ENCODE peak calls at places on chromosomes 11 and 22, in seven cellular contexts. U is GM12865, B is astrocyte of the spinal cord, X is lower leg skin, H is Peyer's patch, O is IMR-90, F is spleen. I is an unnamed sample.

GRCh38 chr11:12791245-12791644 is 117.0 kb downstream of the TEAD1 start:
- DNase-seq in X (no peak), H (no peak), O (no peak), U (no peak), F (no peak), B (no peak), I (no peak)

GRCh38 chr11:122421684-122422083 is 233.8 kb upstream of the UBASH3B start:
- DNase-seq in H (no peak), F (no peak), B (no peak), U (no peak), X (no peak), O (no peak), I (no peak)

GRCh38 chr11:128417607-128418324 is 169.6 kb downstream of the ETS1 start:
- DNase-seq in X (no peak), H (no peak), F (no peak), B (peak), O (peak), U (no peak), I (peak)

GRCh38 chr11:96307748-96308133 is 35.3 kb downstream of the MAML2 start:
- DNase-seq in B (peak), U (no peak), H (no peak), X (no peak), F (no peak), O (peak), I (peak)

GRCh38 chr11:82818399-82819043 is 81.7 kb downstream of the PRCP start:
- DNase-seq in O (no peak), X (no peak), F (no peak), H (no peak), B (no peak), U (no peak), I (no peak)

GRCh38 chr11:94325681-94326080 is 21.3 kb downstream of the IZUMO1R start:
- DNase-seq in U (peak), H (no peak), F (no peak), X (no peak), O (peak), B (no peak), I (peak)

GRCh38 chr11:96091476-96091875 is 167.6 kb upstream of the MTMR2 start:
- DNase-seq in O (peak), X (no peak), U (peak), H (no peak), B (no peak), F (no peak), I (no peak)

GRCh38 chr11:114209904-114210303 is 86.3 kb upstream of the NNMT start:
- DNase-seq in B (no peak), H (no peak), F (no peak), O (no peak), X (no peak), U (no peak), I (no peak)

GRCh38 chr11:102581091-102581490 is 44.0 kb downstream of the MMP20 start:
- DNase-seq in B (no peak), O (no peak), U (no peak), F (no peak), H (no peak), X (no peak), I (no peak)

GRCh38 chr11:9265211-9266131 is at the start of gene DENND5A:
- DNase-seq in B (peak), U (peak), X (peak), F (peak), O (peak), H (peak), I (peak)

GRCh38 chr22:31082606-31083376 is 1.7 kb downstream of the SMTN start:
- DNase-seq in H (no peak), U (peak), X (peak), F (peak), O (peak), B (peak), I (peak)
- H3K4me3 ChIP-seq in H (peak), U (no peak), X (no peak), F (peak), O (peak), B (peak), I (peak)

DNA sequence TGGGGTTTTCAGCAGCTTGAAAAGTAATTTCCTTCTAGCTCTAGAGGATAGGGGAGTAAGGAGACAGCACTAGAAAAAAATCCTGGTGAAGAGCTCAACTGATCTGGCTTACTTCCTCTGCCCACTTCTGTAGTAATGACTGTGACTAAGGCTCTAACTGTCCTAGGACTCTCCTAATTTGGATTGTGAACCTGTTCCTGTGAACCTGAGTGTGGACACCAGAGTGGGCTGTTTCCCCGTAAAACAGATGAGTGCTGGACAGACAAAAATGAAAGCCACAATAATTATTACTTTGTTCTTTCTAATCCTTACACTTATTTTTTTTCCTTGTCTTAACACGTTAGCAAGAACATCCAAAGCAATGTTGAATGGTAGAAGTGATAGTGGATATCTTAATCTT is 154.1 kb downstream of the AASDHPPT start:
- DNase-seq in X (no peak), U (no peak), B (peak), H (no peak), O (peak), F (no peak), I (peak)
- TF ChIP-seq CTCF in X (no peak), U (no peak), B (peak), H (no peak), O (peak), F (no peak), I (peak)

GRCh38 chr22:46077669-46078099 is 72.6 kb upstream of the PPARA start:
- DNase-seq in O (no peak), B (no peak), F (peak), X (peak), U (no peak), H (no peak), I (peak)

GRCh38 chr22:46081036-46081830 is 69.1 kb upstream of the PPARA start:
- DNase-seq in X (peak), B (no peak), H (no peak), O (no peak), F (peak), U (no peak), I (no peak)

GRCh38 chr22:46079861-46080821 is 70.2 kb upstream of the PPARA start:
- DNase-seq in B (peak), X (peak), U (no peak), O (no peak), F (peak), H (no peak), I (peak)

GRCh38 chr22:46078241-46079092 is 71.9 kb upstream of the PPARA start:
- DNase-seq in O (no peak), U (no peak), X (peak), F (peak), H (no peak), B (no peak), I (peak)

GRCh38 chr22:46079093-46079860 is 71.0 kb upstream of the PPARA start:
- DNase-seq in B (no peak), X (peak), H (no peak), U (no peak), O (no peak), F (peak), I (no peak)
- H3K4me3 ChIP-seq in B (peak), X (peak), H (peak), U (no peak), O (no peak), F (peak), I (peak)

GRCh38 chr22:43826142-43827093 is 14.3 kb upstream of the EFCAB6 start:
- DNase-seq in H (no peak), U (peak), F (no peak), X (peak), O (peak), B (peak), I (peak)
- TF ChIP-seq CTCF in H (peak), U (peak), F (no peak), X (no peak), O (peak), B (peak), I (peak)

GRCh38 chr11:48082771-48083170 is 102.4 kb downstream of the PTPRJ start:
- DNase-seq in X (no peak), U (no peak), F (no peak), B (no peak), O (no peak), H (no peak), I (no peak)
- H3K4me3 ChIP-seq in X (no peak), U (no peak), F (no peak), B (no peak), O (no peak), H (no peak), I (no peak)

DNA sequence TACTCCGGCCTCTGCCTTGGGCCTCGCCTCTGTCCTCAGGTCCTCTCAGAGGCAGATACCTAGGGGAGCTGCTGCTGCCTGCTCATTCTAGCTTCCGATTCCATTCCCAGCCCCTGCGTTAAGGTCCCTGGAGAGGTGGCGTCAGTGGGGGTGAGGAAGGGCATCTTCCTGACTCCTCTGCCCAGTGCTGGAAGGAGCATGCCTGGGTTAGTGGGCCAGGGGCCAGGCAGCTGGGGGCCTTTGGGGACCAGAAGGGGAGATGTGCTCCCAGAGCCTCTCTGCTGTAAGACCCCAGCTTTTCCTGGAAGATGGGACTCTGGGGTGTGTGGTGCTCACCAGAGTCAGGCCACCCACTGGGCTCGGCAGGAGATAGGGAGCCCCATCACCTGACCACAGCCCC is 3.6 kb upstream of the MYO7A start:
- DNase-seq in U (no peak), B (no peak), H (no peak), F (no peak), O (no peak), X (no peak), I (no peak)
- TF ChIP-seq CTCF in U (no peak), B (no peak), H (no peak), F (no peak), O (no peak), X (no peak), I (no peak)

GRCh38 chr22:25558341-25558740 is 6.1 kb upstream of the GRK3 start:
- DNase-seq in O (no peak), X (no peak), B (no peak), U (no peak), F (no peak), H (no peak), I (no peak)
- H3K4me3 ChIP-seq in O (no peak), X (no peak), B (no peak), U (no peak), F (no peak), H (no peak), I (no peak)

I was measured in fibroblast of villous mesenchyme.